ENCODE peak calls at places on chromosomes 6 and 20, in four cellular contexts. D, T, Q and G are unnamed samples.

GRCh38 chr20:57280221-57280620 is 13.8 kb upstream of the BMP7 start:
- DNase-seq in T (no peak), Q (no peak), D (no peak), G (no peak)

GRCh38 chr6:55636406-55637102 is 57.6 kb upstream of the HMGCLL1 start:
- DNase-seq in Q (no peak), D (no peak), T (no peak), G (no peak)

GRCh38 chr20:61159940-61160688 is 91.9 kb upstream of the CDH4 start:
- DNase-seq in Q (peak; percentile 3), D (no peak), T (no peak), G (no peak)

GRCh38 chr6:110188791-110189190 is 8.6 kb downstream of the CDC40 start:
- DNase-seq in D (no peak), Q (no peak), T (no peak), G (no peak)

GRCh38 chr6:87407531-87407895 is 259 bp upstream of the CFAP206 start:
- DNase-seq in Q (peak; percentile 51), D (no peak), T (no peak), G (no peak)

GRCh38 chr6:117615981-117616961 is 14.0 kb upstream of the GOPC start:
- DNase-seq in T (peak; percentile 16), D (no peak), Q (no peak), G (peak; percentile 39)

GRCh38 chr20:59733326-59733725 is 129.0 kb downstream of the PHACTR3 start:
- DNase-seq in Q (no peak), D (no peak), T (no peak), G (no peak)

GRCh38 chr6:112443666-112444065 is 96.5 kb downstream of the RFPL4B start:
- DNase-seq in Q (no peak), D (no peak), T (no peak), G (no peak)

GRCh38 chr6:96015321-96015790 is 418 bp upstream of the FUT9 start:
- DNase-seq in D (no peak), T (no peak), Q (peak; percentile 90), G (no peak)